ENCODE peak calls at places on chromosomes 7 and 10, in six cellular contexts. D is upper lobe of left lung, R is breast epithelium, L is vagina, J is spleen, V is transverse colon. C is an unnamed sample.

GRCh38 chr10:108358912-108359311 is 1194.4 kb upstream of the SORCS1 start:
- DNase-seq in J (no peak), R (no peak), L (no peak), D (no peak), V (no peak), C (peak; percentile 2)

GRCh38 chr7:69342154-69342884 is 256.0 kb upstream of the AUTS2 start:
- DNase-seq in L (no peak), D (no peak), J (no peak), R (no peak), V (no peak), C (no peak)

GRCh38 chr7:144004703-144005102 is 4.6 kb downstream of the OR6B1 start:
- DNase-seq in J (no peak), R (no peak), D (no peak), V (no peak), L (no peak), C (no peak)

GRCh38 chr10:86583983-86584382 is 62.4 kb upstream of the WAPL start:
- DNase-seq in V (no peak), J (no peak), L (no peak), D (no peak), R (no peak), C (no peak)

GRCh38 chr7:106178593-106179134 is 66.6 kb upstream of the SYPL1 start:
- DNase-seq in J (no peak), L (no peak), V (no peak), R (no peak), D (no peak), C (no peak)

GRCh38 chr10:101095550-101096213 is 33.9 kb downstream of the KAZALD1 start:
- DNase-seq in D (peak; percentile 36), J (peak; percentile 82), L (no peak), R (peak; percentile 40), V (peak; percentile 82), C (peak; percentile 77)

GRCh38 chr10:49738616-49739360 is 23.3 kb downstream of the OGDHL start:
- DNase-seq in R (peak; percentile 12), L (no peak), J (peak; percentile 65), V (no peak), D (peak; percentile 63), C (no peak)

GRCh38 chr7:108073305-108074070 is 56.7 kb downstream of the LAMB4 start:
- DNase-seq in L (no peak), D (no peak), R (no peak), V (no peak), J (no peak), C (no peak)

GRCh38 chr7:138435231-138435919 is 24.7 kb upstream of the TRIM24 start:
- DNase-seq in V (no peak), J (no peak), L (no peak), D (no peak), R (no peak), C (no peak)

GRCh38 chr7:25056368-25056767 is 68.7 kb downstream of the CYCS start:
- DNase-seq in V (no peak), J (no peak), R (no peak), D (no peak), L (no peak), C (no peak)

GRCh38 chr10:107232013-107232412 is 67.5 kb upstream of the SORCS1 start:
- DNase-seq in R (no peak), L (no peak), J (no peak), D (no peak), V (no peak), C (no peak)

GRCh38 chr7:117096297-117096696 is 143.0 kb downstream of the ST7 start:
- DNase-seq in L (no peak), R (no peak), V (no peak), D (no peak), J (no peak), C (no peak)

GRCh38 chr10:85151506-85151905 is 823.1 kb downstream of the CCSER2 start:
- DNase-seq in V (no peak), L (no peak), J (no peak), R (no peak), D (no peak), C (no peak)

GRCh38 chr10:92552310-92552709 is 21.6 kb downstream of the IDE start:
- DNase-seq in D (no peak), R (no peak), V (no peak), L (no peak), J (no peak), C (no peak)

GRCh38 chr10:86086418-86086817 is 280.2 kb downstream of the GRID1 start:
- DNase-seq in J (peak; percentile 40), D (no peak), V (no peak), L (peak; percentile 65), R (no peak), C (no peak)

GRCh38 chr7:44391171-44391570 is 65.8 kb upstream of the CAMK2B start:
- DNase-seq in L (peak; percentile 79), J (no peak), D (no peak), V (no peak), R (no peak), C (no peak)

GRCh38 chr7:11341285-11341944 is 367.7 kb downstream of the PHF14 start:
- DNase-seq in J (no peak), D (no peak), L (no peak), R (no peak), V (no peak), C (no peak)

GRCh38 chr10:64574371-64574770 is 1053.2 kb downstream of the REEP3 start:
- DNase-seq in D (no peak), J (no peak), R (no peak), V (no peak), L (no peak), C (no peak)

GRCh38 chr10:28913850-28914249 is 236.5 kb downstream of the BAMBI start:
- DNase-seq in V (no peak), J (no peak), R (no peak), L (no peak), D (no peak), C (no peak)

GRCh38 chr7:154372106-154372505 is 319.9 kb downstream of the DPP6 start:
- DNase-seq in L (no peak), R (no peak), J (no peak), D (no peak), V (no peak), C (no peak)

GRCh38 chr10:6394084-6394483 is 186.0 kb downstream of the PRKCQ start:
- DNase-seq in L (no peak), R (no peak), J (no peak), D (no peak), V (peak; percentile 23), C (no peak)

GRCh38 chr7:32070051-32070405 is 179 bp downstream of the PDE1C start:
- DNase-seq in V (no peak), D (no peak), J (no peak), L (peak; percentile 82), R (no peak), C (no peak)
- TF ChIP-seq POLR2A in V (no peak), D (no peak), J (no peak), L (no peak), R (no peak), C (no peak)

DNA sequence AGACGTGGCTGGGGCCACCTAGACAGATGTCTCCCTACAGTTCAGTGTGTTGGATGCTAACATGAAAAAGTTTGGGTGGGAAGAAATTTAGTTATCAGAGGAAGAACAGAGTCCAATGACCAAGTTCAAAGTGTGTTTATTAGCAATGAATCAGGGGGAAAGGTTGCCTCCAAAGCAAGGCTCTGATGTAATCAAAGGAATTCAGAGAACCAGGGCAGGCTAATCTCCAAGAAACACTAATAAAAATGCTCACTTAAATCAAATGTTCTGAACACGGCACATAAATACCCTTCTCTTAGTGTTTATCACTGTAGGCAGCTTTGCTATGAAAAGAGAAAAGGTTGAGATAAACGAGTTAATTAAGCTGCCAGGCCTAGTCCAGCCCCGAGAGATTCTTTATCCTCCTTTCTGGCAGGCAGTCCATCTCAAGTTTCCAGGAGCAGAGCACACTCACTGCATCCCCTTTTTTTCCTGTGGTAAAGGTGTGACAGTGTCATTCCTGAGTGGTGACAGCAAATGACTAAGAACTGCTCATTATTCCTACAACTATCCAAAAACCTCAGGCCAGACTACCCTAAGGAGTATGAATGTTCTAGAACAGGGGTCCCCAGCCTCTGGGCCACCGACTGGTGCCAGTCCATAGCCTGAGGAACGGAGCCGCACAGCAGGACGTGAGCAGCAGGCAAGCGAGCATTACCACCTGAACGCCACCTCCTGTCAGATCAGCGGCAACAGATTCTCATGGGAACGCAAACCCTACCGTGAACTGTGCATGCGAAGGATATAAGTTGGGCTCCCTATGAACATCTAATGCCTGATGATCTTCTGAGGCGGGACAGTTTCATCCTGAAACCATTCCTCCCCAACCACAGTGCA is 66.9 kb upstream of the FHIP2A start:
- DNase-seq in R (no peak), D (no peak), J (no peak), V (no peak), L (no peak), C (no peak)
- TF ChIP-seq POLR2AphosphoS5 in R (no peak), D (no peak), J (no peak), V (peak; percentile 36), L (peak; percentile 26), C (no peak)

GRCh38 chr10:649798-650690 is 39.4 kb downstream of the DIP2C start:
- DNase-seq in L (no peak), R (no peak), J (no peak), V (peak; percentile 87), D (no peak), C (no peak)
- TF ChIP-seq POLR2A in L (no peak), R (no peak), J (no peak), V (peak; percentile 86), D (no peak), C (no peak)

DNA sequence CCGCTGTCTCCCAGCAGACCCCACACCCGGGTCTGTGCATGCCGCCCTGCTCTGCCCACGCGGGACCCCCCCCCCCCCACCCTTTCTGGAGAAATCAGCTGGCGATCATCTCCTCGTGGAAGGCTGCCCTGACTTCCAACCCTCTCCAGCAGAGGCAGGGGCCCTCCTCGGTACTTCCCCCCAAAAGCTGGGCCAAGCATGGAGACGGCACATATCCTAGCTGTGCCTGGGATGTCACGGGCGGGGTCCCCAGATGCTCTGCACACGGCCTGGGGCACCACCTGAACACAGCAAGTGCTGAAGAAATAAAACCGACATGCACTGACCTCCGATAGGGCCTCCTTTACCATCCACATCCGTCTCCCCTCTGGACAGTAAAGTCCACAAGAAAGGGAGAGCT is 96.0 kb downstream of the DIP2C start:
- DNase-seq in V (no peak), D (no peak), J (no peak), R (no peak), L (no peak), C (no peak)
- TF ChIP-seq POLR2AphosphoS5 in V (no peak), D (no peak), J (no peak), R (no peak), L (no peak), C (no peak)

GRCh38 chr10:95287281-95287680 is 3.5 kb downstream of the PDLIM1 start:
- DNase-seq in R (no peak), L (peak; percentile 32), J (no peak), D (no peak), V (no peak), C (no peak)

GRCh38 chr10:95288273-95288672 is 2.5 kb downstream of the PDLIM1 start:
- DNase-seq in J (no peak), R (no peak), V (no peak), L (no peak), D (no peak), C (no peak)

GRCh38 chr10:95286707-95287106 is 4.1 kb downstream of the PDLIM1 start:
- DNase-seq in D (no peak), L (no peak), R (no peak), J (no peak), V (no peak), C (no peak)

GRCh38 chr10:95284807-95285206 is 6.0 kb downstream of the PDLIM1 start:
- DNase-seq in R (no peak), V (no peak), J (no peak), L (no peak), D (no peak), C (no peak)

DNA sequence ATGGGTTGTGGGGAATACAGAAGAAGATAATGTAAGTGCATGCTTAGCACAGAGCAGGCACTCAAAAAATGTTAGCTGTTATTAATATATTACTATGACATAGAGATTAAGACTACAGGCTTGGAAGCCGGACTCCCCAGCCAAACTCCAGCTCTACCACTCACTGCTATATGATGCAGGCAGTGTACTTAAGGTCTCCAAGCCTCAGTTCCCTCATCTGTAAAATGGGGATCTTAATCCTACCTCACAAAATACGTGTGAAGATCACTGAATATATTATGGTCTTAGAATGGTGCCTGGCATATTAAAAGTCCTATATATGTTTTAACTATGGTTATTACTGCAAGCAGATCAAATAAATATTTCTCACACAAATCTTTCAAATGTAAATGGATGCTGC is 5.2 kb downstream of the PDLIM1 start:
- DNase-seq in D (no peak), R (no peak), J (no peak), L (no peak), V (no peak), C (no peak)
- TF ChIP-seq POLR2A in D (no peak), R (no peak), J (no peak), L (no peak), V (no peak), C (no peak)